ENCODE peak calls at places on chromosomes 4 and X, in four cellular contexts. I, G, D and Q are unnamed samples.

GRCh38 chr4:123043013-123043412 is 120.6 kb upstream of the NUDT6 start:
- DNase-seq in D (no peak), G (no peak), I (no peak), Q (no peak)

GRCh38 chrX:149010899-149011224 is 494.2 kb downstream of the IDS start:
- DNase-seq in G (no peak), D (no peak), I (no peak), Q (no peak)

GRCh38 chrX:111483140-111483539 is 28.3 kb upstream of the SERTM2 start:
- DNase-seq in I (no peak), G (no peak), D (no peak), Q (no peak)

GRCh38 chr4:140743194-140743931 is 12.8 kb downstream of the TBC1D9 start:
- DNase-seq in G (no peak), I (no peak), D (peak), Q (peak)

GRCh38 chrX:106692425-106693075 is 34.0 kb upstream of the RNF128 start:
- DNase-seq in D (no peak), G (no peak), I (no peak), Q (no peak)

GRCh38 chr4:26570596-26570995 is 13.3 kb upstream of the TBC1D19 start:
- DNase-seq in D (no peak), G (no peak), I (no peak), Q (no peak)

GRCh38 chr4:122815248-122815647 is 11.4 kb upstream of the FGF2 start:
- DNase-seq in D (no peak), G (no peak), I (no peak), Q (no peak)

GRCh38 chr4:106114284-106114683 is 201.7 kb downstream of the TBCK start:
- DNase-seq in I (no peak), D (no peak), G (no peak), Q (no peak)

GRCh38 chr4:30744386-30744785 is 24.2 kb downstream of the PCDH7 start:
- DNase-seq in D (no peak), G (no peak), I (no peak), Q (no peak)

GRCh38 chr4:167956676-167957075 is 135.7 kb upstream of the ANXA10 start:
- DNase-seq in D (no peak), I (no peak), G (no peak), Q (no peak)

GRCh38 chr4:13364178-13364577 is 120.0 kb downstream of the RAB28 start:
- DNase-seq in G (no peak), I (no peak), D (no peak), Q (no peak)

GRCh38 chrX:112832481-112833095 is 8.0 kb downstream of the AMOT start:
- DNase-seq in I (no peak), G (peak), D (no peak), Q (peak)

GRCh38 chr4:53113433-53114215 is 251.5 kb downstream of the RASL11B start:
- DNase-seq in G (no peak), I (no peak), D (no peak), Q (no peak)

GRCh38 chr4:55880652-55881280 is 27.3 kb downstream of the EXOC1 start:
- DNase-seq in D (no peak), I (no peak), G (no peak), Q (no peak)

GRCh38 chr4:20890752-20891151 is 190.5 kb downstream of the PACRGL start:
- DNase-seq in G (no peak), D (no peak), I (no peak), Q (no peak)

GRCh38 chr4:94827481-94828110 is 69.8 kb downstream of the BMPR1B start:
- DNase-seq in D (no peak), G (no peak), I (peak), Q (no peak)

GRCh38 chrX:41245641-41246040 is 88.3 kb upstream of the DDX3X start:
- DNase-seq in I (no peak), D (no peak), G (no peak), Q (no peak)

GRCh38 chrX:1111543-1112300 is 100.7 kb downstream of the CRLF2 start:
- DNase-seq in D (peak), G (no peak), I (no peak), Q (peak)

GRCh38 chr4:111512081-111512774 is 633.0 kb upstream of the FAM241A start:
- DNase-seq in D (no peak), G (no peak), I (no peak), Q (no peak)

DNA sequence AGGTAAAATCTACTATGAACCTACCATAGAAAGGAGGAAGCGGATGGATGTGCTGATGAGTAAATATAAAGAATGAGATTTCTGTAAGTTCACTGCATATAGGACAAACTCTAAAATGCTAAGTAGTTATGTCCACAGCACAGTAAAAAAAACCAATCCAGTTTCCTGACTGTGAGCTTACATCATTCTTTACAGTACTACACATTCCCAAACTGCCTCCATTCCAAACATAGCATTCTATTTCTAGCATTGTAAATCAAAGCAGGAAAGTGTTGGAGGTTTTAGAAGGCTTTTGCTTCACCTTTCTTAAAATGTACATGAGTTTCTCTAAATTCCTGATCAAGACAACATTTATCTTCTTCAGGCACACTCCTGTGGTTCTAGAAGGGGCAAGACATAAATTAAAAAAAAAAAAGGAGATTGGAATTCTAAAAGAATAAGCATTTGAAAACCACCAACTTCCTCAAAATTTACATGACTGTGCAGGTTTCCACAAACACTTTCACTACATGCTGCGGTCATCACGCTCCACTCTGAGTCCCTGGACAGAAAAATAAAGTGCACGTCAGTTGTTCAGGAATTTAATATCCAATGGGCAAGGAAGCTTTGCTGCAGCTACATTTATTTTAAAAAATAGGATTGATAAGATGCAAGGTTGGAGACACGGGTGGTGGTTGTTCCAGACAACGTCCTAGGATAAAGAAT is 297.6 kb upstream of the STS start:
- DNase-seq in D (no peak), I (no peak), G (no peak), Q (no peak)
- H3K9ac ChIP-seq in D (no peak), I (no peak), G (no peak), Q (no peak)

DNA sequence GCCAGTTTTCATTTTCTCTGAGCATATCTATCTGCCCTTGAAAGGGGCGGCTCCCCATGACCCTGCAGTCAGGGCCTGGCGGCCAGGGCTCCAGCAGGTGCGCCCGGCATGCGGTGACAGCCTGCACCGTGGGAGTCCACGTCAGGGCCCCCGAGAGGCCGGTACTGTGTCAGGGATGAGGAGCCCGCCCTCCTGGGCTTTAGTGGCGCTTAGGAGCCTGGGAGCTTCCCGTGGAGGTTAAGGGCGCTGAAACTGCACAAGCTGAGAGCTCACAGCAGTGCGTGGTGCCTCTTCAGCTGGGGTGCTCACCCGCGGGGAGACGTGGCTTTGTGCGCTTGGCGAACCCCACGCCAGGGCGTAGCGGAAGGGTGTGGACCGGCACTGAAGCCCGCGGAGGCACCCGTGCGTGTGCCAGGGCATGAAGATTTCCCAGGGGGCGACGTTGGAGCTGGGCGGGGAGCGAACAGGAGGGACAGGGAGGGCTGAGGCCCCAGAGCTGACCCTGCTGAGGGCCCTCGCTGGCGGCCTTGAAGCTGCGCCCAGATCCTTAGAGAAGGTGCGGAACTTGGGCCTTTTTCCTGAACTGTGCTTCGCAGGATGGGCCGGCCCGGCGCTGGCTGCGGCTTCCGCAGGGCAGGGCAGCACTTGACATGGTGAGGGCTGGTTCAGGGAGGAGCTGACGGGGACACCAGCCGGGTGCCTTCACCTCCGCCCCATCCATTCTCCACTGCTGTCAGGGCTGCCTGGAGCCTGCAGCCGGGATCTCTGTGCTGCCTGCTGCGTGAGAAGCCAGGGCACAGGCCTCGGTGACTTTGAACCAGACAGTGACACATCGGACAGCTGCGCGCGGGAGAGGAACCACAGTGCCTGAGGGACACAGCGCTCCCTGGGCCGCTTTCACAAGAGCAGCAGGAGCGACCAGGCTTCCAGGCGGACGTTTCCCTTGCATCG is 32.9 kb downstream of the HTT-AS start:
- DNase-seq in I (no peak), G (peak), D (no peak), Q (peak)
- H3K9ac ChIP-seq in I (peak), G (no peak), D (no peak), Q (no peak)

GRCh38 chr4:164204434-164204833 is 549.5 kb upstream of the SMIM31 start:
- DNase-seq in G (no peak), I (no peak), D (no peak), Q (peak)
- H3K9ac ChIP-seq in G (no peak), I (no peak), D (no peak), Q (no peak)

DNA sequence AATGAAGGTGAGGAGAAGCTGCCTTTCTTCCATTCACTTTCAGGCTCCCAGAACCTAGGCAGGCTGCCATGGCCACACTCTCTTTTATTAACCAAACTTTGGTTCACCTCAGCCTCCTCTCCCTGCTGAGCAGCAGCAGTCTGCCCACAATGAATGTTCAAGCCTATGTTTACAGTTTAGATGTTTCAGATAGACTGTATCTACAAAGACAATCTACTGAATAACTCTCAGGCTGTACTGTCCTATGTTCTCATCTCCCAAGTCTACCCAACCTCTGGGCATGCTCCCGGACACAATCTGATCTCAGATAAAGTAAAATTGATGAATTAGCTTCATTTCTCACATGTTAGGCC is 59.2 kb upstream of the TMEM164 start:
- DNase-seq in G (no peak), D (no peak), I (no peak), Q (no peak)
- H3K9ac ChIP-seq in G (no peak), D (no peak), I (peak), Q (no peak)

DNA sequence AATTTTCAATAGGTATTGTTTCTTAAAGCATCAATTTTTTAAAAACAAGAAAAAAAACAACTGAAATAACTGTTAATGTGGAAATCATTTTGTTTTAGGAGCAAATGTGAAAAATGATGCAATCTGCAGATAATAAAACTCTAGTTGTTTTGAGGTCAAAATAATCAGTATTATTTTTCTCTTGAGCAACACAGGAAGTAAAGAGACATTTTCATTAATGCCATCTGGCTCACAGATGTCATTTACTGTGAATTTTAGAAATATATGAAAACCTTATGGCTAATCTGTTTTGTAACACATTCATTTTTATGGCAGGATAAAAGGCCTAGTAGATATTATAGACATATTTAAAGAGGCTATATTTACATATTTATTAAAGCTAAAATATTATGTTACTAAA is 141.6 kb downstream of the PCDH18 start:
- DNase-seq in D (no peak), I (no peak), G (no peak), Q (no peak)
- H3K9ac ChIP-seq in D (no peak), I (no peak), G (no peak), Q (no peak)

GRCh38 chrX:80430826-80431501 is 10.7 kb downstream of the TENT5D start:
- DNase-seq in I (peak), G (no peak), D (peak), Q (peak)
- H3K9ac ChIP-seq in I (no peak), G (no peak), D (no peak), Q (no peak)